ENCODE peak calls at places on chromosomes 5 and 9, in four cellular contexts. S is MCF 10A, V is fibroblast of lung, X is mesothelial cell of epicardium. D is an unnamed sample.
A peak's percentile ranks its signal among the peaks of the same experiment; 100 is the strongest.

GRCh38 chr5:56564451-56565223 is 250.7 kb upstream of the MAP3K1 start:
- DNase-seq in S (peak; percentile 22), X (no peak), V (no peak), D (peak; percentile 42)

GRCh38 chr5:74412064-74412463 is 228.5 kb downstream of the ENC1 start:
- DNase-seq in S (no peak), V (no peak), X (no peak), D (no peak)

GRCh38 chr5:96609369-96609768 is 52.8 kb upstream of the CAST start:
- DNase-seq in S (no peak), V (no peak), X (no peak), D (no peak)

GRCh38 chr5:37722236-37723146 is 117.3 kb downstream of the GDNF start:
- DNase-seq in X (no peak), S (peak; percentile 77), V (peak; percentile 99), D (peak; percentile 81)

GRCh38 chr5:90144625-90145327 is 264.8 kb downstream of the CETN3 start:
- DNase-seq in S (no peak), V (peak; percentile 66), X (no peak), D (no peak)

GRCh38 chr5:141003791-141004601 is 37.7 kb downstream of the PCDHAC2 start:
- DNase-seq in V (no peak), X (no peak), S (peak; percentile 97), D (no peak)

GRCh38 chr5:140324834-140325195 is 21.6 kb downstream of the HBEGF start:
- DNase-seq in X (no peak), S (no peak), V (peak; percentile 98), D (no peak)

GRCh38 chr5:142808778-142809606 is 38.8 kb downstream of the ARHGAP26 start:
- DNase-seq in V (no peak), X (no peak), S (no peak), D (no peak)

GRCh38 chr5:115459844-115460243 is 84.7 kb downstream of the FEM1C start:
- DNase-seq in X (no peak), S (no peak), V (peak; percentile 88), D (no peak)

GRCh38 chr9:114855488-114855887 is 49.6 kb upstream of the TNFSF15 start:
- DNase-seq in S (no peak), V (peak; percentile 51), X (no peak), D (no peak)

GRCh38 chr9:112809351-112809848 is 58.8 kb downstream of the SNX30 start:
- DNase-seq in S (no peak), V (no peak), X (no peak), D (no peak)

GRCh38 chr5:151096001-151096373 is 15.2 kb upstream of the TNIP1 start:
- DNase-seq in V (no peak), X (no peak), S (no peak), D (no peak)

GRCh38 chr9:34457266-34458012 is 931 bp downstream of the FAM219A start:
- DNase-seq in V (peak; percentile 81), S (peak; percentile 65), X (peak; percentile 41), D (peak; percentile 30)

GRCh38 chr5:65880673-65881072 is 45.7 kb upstream of the ERBIN start:
- DNase-seq in V (no peak), X (no peak), S (no peak), D (no peak)

GRCh38 chr9:115034801-115035200 is 83.2 kb downstream of the TNC start:
- DNase-seq in V (peak; percentile 96), X (no peak), S (peak; percentile 36), D (peak; percentile 70)

GRCh38 chr5:141934099-141934844 is 10.6 kb downstream of the DELE1 start:
- DNase-seq in V (peak; percentile 72), S (no peak), X (no peak), D (no peak)

GRCh38 chr5:72355706-72356299 is 35.6 kb downstream of the PTCD2 start:
- DNase-seq in S (peak; percentile 61), V (peak; percentile 22), X (no peak), D (peak; percentile 5)

GRCh38 chr5:135186662-135187522 is 152.9 kb upstream of the PITX1 start:
- DNase-seq in S (peak; percentile 43), V (no peak), X (no peak), D (no peak)

GRCh38 chr5:42994285-42995151 is 45.6 kb downstream of the ANXA2R start:
- DNase-seq in X (no peak), V (peak; percentile 94), S (no peak), D (no peak)

GRCh38 chr5:99083197-99083596 is 154.4 kb upstream of the CHD1 start:
- DNase-seq in S (no peak), X (no peak), V (no peak), D (no peak)

GRCh38 chr5:50667653-50668403 is 1.4 kb downstream of the PARP8 start:
- DNase-seq in S (peak; percentile 64), V (peak; percentile 57), X (peak; percentile 71), D (no peak)

GRCh38 chr5:68086857-68087256 is 128.7 kb upstream of the PIK3R1 start:
- DNase-seq in X (no peak), V (peak; percentile 95), S (no peak), D (peak; percentile 81)

GRCh38 chr9:120713257-120714087 is 798 bp downstream of the MEGF9 start:
- DNase-seq in X (no peak), V (no peak), S (peak; percentile 45), D (no peak)

GRCh38 chr5:1325870-1326546 is 18.9 kb downstream of the CLPTM1L start:
- DNase-seq in S (peak; percentile 47), X (no peak), V (no peak), D (no peak)

GRCh38 chr9:110626109-110626829 is 42.3 kb upstream of the MUSK start:
- DNase-seq in V (peak; percentile 88), X (no peak), S (peak; percentile 83), D (peak; percentile 51)

GRCh38 chr9:20289416-20289815 is 332.9 kb downstream of the MLLT3 start:
- DNase-seq in S (no peak), X (no peak), V (no peak), D (no peak)

GRCh38 chr9:36791204-36791948 is 218.7 kb downstream of the MELK start:
- DNase-seq in V (no peak), X (no peak), S (no peak), D (no peak)

GRCh38 chr9:114080773-114081440 is 2.8 kb upstream of the AMBP start:
- DNase-seq in X (no peak), S (no peak), V (no peak), D (no peak)

GRCh38 chr5:88398316-88398715 is 129.7 kb upstream of the TMEM161B start:
- DNase-seq in X (no peak), S (no peak), V (peak; percentile 43), D (no peak)

GRCh38 chr5:124764585-124764984 is 18.1 kb upstream of the ZNF608 start:
- DNase-seq in X (no peak), V (no peak), S (no peak), D (no peak)

GRCh38 chr5:135399838-135400542 is 959 bp upstream of the MACROH2A1 start:
- DNase-seq in X (no peak), V (no peak), S (no peak), D (no peak)

GRCh38 chr5:115758356-115758755 is 58.1 kb downstream of the CDO1 start:
- DNase-seq in S (no peak), X (no peak), V (peak; percentile 22), D (no peak)

GRCh38 chr5:161700065-161700464 is 14.5 kb downstream of the GABRA6 start:
- DNase-seq in X (no peak), V (no peak), S (no peak), D (no peak)

GRCh38 chr9:13061390-13061789 is 218.1 kb downstream of the MPDZ start:
- DNase-seq in V (no peak), X (no peak), S (no peak), D (no peak)

GRCh38 chr9:68631811-68632210 is 73.2 kb upstream of the PIP5K1B start:
- DNase-seq in X (no peak), S (peak; percentile 9), V (no peak), D (no peak)

GRCh38 chr5:92504346-92504745 is 1076.7 kb downstream of the NR2F1-AS1 start:
- DNase-seq in X (no peak), V (no peak), S (peak; percentile 17), D (no peak)

GRCh38 chr5:173726848-173727557 is 110.6 kb upstream of the BOD1 start:
- DNase-seq in X (no peak), V (peak; percentile 60), S (no peak), D (no peak)

GRCh38 chr5:8176101-8176693 is 307.2 kb downstream of the MTRR start:
- DNase-seq in S (peak; percentile 11), V (no peak), X (no peak), D (no peak)

GRCh38 chr5:132074772-132075718 is 1.5 kb downstream of the CSF2 start:
- DNase-seq in X (no peak), S (peak; percentile 42), V (no peak), D (no peak)

GRCh38 chr5:154380263-154380662 is 65.5 kb upstream of the SAP30L start:
- DNase-seq in S (no peak), V (peak; percentile 78), X (no peak), D (no peak)

DNA sequence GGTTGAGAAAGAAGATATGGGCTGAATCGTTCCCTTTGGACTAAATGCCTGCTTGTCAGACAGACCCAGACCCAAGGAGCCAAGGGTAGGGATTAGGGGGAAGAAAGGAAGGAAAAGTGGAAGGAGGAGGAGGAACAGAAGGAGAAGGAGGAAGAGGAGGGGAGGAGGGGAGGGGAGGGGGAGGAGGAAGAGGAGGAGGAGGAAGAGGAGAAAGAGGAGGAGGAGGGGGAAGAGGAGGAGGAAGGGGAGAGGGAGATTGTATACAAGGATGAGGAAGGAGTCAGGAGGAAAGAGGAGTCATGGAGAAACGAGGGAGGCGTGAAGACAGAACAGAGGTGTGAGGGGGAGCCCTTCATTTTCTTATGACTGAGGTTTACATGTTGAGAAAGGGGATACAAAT is 46.9 kb upstream of the DNAH5 start:
- DNase-seq in V (no peak), S (no peak), X (no peak), D (no peak)
- TF ChIP-seq CTCF in V (no peak), S (no peak), X (no peak), D (no peak)

GRCh38 chr5:146622391-146622790 is 106.4 kb upstream of the GPR151 start:
- DNase-seq in X (no peak), S (no peak), V (peak; percentile 21), D (no peak)
- TF ChIP-seq CTCF in X (peak; percentile 58), S (peak; percentile 44), V (no peak), D (no peak)

GRCh38 chr5:177497297-177498012 is at the start of gene PDLIM7:
- DNase-seq in V (peak; percentile 97), S (peak; percentile 99), X (peak; percentile 92), D (peak; percentile 95)
- TF ChIP-seq CTCF in V (no peak), S (no peak), X (no peak), D (peak; percentile 10)

DNA sequence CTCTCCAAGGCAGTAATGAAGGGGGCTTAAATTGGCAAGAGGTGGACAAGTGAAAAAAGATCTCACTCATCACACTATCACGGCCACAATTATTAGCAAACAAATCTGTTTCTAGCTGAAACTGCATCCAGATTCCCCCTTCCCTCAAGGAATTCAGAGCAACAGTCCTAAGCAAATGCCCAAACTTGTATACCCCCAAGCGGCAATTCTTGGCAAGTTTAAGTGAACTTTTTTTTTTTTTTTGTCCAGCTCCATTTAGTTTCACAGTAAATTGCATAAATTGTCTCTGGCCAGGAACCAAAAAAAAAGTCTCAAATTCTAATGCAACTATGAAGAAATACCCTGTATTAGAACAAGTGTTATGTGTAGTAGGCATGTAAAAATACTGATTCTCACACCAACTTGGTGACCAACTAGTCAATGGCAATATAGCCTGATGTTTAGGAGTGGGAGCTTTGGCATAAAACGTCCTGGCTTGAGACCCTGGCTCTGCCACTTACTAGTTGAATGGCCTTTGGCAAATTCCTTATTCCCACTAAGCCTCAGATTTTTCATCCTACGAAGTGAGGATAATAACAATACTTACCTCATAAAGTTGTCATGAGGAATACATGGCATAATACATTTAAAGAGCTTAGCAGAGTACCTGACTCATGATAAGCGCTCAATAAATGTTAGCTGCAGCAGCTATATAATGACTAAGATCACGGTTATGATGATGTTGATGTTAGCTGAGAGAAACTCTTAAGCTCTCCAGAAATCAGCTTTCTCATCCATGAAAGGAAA is 193.2 kb downstream of the ADAMTSL1 start:
- DNase-seq in X (no peak), V (peak; percentile 59), S (peak; percentile 87), D (peak; percentile 52)
- TF ChIP-seq CTCF in X (no peak), V (no peak), S (no peak), D (no peak)

D was measured in AG09319.